ENCODE peak calls at places on chromosomes 12 and 14, in four cellular contexts. Z, W, F and V are unnamed samples.

GRCh38 chr12:4151362-4152121 is 122.0 kb upstream of the CCND2 start:
- ATAC-seq in F (no peak), Z (no peak), W (no peak), V (no peak)

GRCh38 chr12:55842681-55843429 is at the start of gene MMP19:
- ATAC-seq in Z (no peak), F (peak), W (peak), V (peak)

GRCh38 chr12:13046914-13047472 is 2.8 kb downstream of the FAM234B start:
- ATAC-seq in F (peak), Z (peak), W (no peak), V (no peak)

GRCh38 chr12:101594700-101595099 is at the start of gene MYBPC1:
- ATAC-seq in Z (no peak), W (no peak), F (no peak), V (no peak)

GRCh38 chr14:69877492-69877891 is 1.7 kb upstream of the SMOC1 start:
- ATAC-seq in W (no peak), F (peak), Z (no peak), V (no peak)

GRCh38 chr14:24289649-24290283 is 9.8 kb downstream of the DHRS1 start:
- ATAC-seq in Z (peak), W (no peak), F (no peak), V (no peak)

GRCh38 chr14:100762089-100762515 is 35.4 kb downstream of the DLK1 start:
- ATAC-seq in W (no peak), F (no peak), Z (no peak), V (no peak)

GRCh38 chr12:57838594-57839302 is 7.8 kb downstream of the CTDSP2 start:
- ATAC-seq in F (peak), W (peak), Z (peak), V (peak)

GRCh38 chr12:45257185-45257585 is 41.3 kb downstream of the ANO6 start:
- ATAC-seq in W (peak), Z (peak), F (no peak), V (no peak)

GRCh38 chr12:21795648-21796328 is 21.3 kb upstream of the KCNJ8 start:
- ATAC-seq in Z (no peak), W (no peak), F (no peak), V (no peak)

GRCh38 chr12:53205747-53206146 is 1.3 kb downstream of the ITGB7 start:
- ATAC-seq in Z (peak), W (no peak), F (peak), V (no peak)

GRCh38 chr12:119096429-119097202 is 82.1 kb upstream of the HSPB8 start:
- ATAC-seq in Z (no peak), W (no peak), F (no peak), V (no peak)

GRCh38 chr12:94849411-94849976 is 154.0 kb downstream of the NDUFA12 start:
- ATAC-seq in W (no peak), F (no peak), Z (no peak), V (no peak)

GRCh38 chr14:73026243-73026844 is 562 bp downstream of the ZFYVE1 start:
- ATAC-seq in Z (no peak), F (no peak), W (no peak), V (no peak)

GRCh38 chr14:55712505-55712904 is 132.5 kb downstream of the KTN1 start:
- ATAC-seq in W (peak), Z (no peak), F (no peak), V (no peak)

GRCh38 chr12:50589650-50590435 is 85.1 kb downstream of the DIP2B start:
- ATAC-seq in W (no peak), F (no peak), Z (peak), V (no peak)

GRCh38 chr14:81565441-81566290 is 32.0 kb upstream of the SEL1L start:
- ATAC-seq in W (peak), Z (no peak), F (peak), V (no peak)